ENCODE peak calls at places on chromosome 22, in seven cellular contexts. H is GM06990, M is spleen, C is left ventricle myocardium inferior, K is lower leg skin, G is GM20000, O is progenitor cell of endocrine pancreas. A is an unnamed sample.

GRCh38 chr22:31752096-31752847 is 1.5 kb upstream of the DEPDC5 start:
- DNase-seq in H (no peak), G (no peak), O (no peak), C (no peak), K (no peak), M (no peak), A (no peak)

GRCh38 chr22:23192558-23192957 is 12.2 kb downstream of the BCR start:
- DNase-seq in H (no peak), G (no peak), M (no peak), O (no peak), C (no peak), K (no peak), A (no peak)

GRCh38 chr22:17774206-17774927 is at the start of gene BID:
- DNase-seq in K (no peak), M (peak), O (peak), C (peak), G (peak), H (peak), A (peak)

GRCh38 chr22:44331881-44332714 is 19.3 kb upstream of the SHISAL1 start:
- DNase-seq in K (no peak), M (no peak), O (no peak), C (peak), G (no peak), H (no peak), A (no peak)

GRCh38 chr22:16776088-16776487 is 49.1 kb downstream of the XKR3 start:
- DNase-seq in H (no peak), O (no peak), G (no peak), K (no peak), M (no peak), C (no peak), A (no peak)

GRCh38 chr22:45242778-45243191 is 2.1 kb upstream of the KIAA0930 start:
- DNase-seq in G (no peak), K (no peak), C (no peak), O (no peak), H (no peak), M (no peak), A (no peak)

GRCh38 chr22:28441720-28442263 is 237.8 kb downstream of the TTC28 start:
- DNase-seq in H (no peak), G (peak), O (no peak), M (no peak), C (no peak), K (no peak), A (no peak)

GRCh38 chr22:23161029-23161428 is 15.8 kb downstream of the RAB36 start:
- DNase-seq in K (no peak), M (peak), G (no peak), H (no peak), C (no peak), O (no peak), A (no peak)

GRCh38 chr22:22800716-22801115 is 86.9 kb upstream of the IGLL5 start:
- DNase-seq in C (no peak), G (no peak), H (no peak), K (peak), M (no peak), O (no peak), A (no peak)

GRCh38 chr22:50246242-50247175 is 1.7 kb upstream of the TUBGCP6 start:
- DNase-seq in G (no peak), K (no peak), H (no peak), M (no peak), O (no peak), C (no peak), A (no peak)
- TF ChIP-seq CTCF in G (no peak), K (no peak), H (no peak), M (no peak), O (peak), C (no peak), A (peak)

DNA sequence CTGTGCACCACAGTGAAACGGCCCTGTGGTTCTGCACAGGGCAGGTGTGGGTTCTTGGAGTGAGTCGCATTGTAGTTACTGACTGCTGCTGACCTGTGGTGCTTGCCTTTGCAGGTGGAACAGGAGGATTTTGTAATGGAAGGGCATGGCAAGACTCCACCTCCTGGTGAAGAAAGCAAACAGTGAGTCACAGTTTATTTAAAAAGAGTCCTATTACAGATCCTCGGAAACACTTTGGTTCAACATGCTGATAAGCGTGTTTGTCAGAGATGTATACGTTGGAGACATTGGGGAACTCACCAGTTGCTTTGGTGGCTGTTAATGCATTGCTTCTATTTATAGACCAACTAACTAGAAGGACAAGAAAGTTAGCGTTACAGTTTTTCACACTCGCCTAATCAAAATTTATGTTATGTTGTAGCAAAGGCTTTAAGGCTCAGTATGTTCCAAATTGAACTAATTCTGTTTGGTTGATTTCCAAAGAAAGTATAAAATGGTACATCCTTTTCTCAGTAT is 21.7 kb upstream of the TNRC6B start:
- DNase-seq in K (no peak), G (no peak), H (no peak), O (no peak), M (no peak), C (no peak), A (no peak)
- TF ChIP-seq CTCF in K (no peak), G (no peak), H (no peak), O (peak), M (no peak), C (peak), A (no peak)

DNA sequence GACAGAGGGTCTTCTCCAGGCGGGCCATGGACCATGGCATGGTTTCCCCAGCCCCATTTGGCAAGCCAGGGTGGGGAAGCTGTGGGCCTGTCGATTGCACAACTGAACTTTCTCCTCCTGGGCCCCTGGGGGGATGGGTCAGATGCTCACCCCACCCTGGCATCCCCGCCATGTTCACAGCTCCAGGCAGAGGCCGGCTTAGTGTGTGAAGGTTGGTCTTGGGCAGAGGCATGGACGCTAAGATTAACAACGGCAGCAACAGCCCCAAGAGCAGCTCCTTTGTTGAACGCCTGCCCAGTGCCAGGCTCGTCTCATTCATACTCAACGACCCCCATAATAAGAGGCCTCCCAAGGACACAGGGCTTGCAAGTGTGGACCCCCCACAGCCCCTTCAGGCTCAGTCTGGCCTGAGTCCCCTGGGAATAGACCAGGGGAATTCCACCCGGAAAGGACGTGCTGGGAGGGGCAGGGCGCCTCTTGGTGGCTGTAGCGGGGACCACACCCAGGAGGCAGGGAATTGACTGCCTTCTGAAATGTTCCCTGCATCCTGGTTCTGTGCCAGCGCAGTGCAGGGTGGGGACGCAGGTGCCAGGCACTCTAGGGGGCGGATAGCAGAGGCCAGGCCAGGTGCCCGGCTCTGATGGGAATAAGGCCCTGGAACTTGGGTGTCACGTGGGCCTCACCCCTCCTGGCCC is 8.3 kb downstream of the TSPO start:
- DNase-seq in M (peak), C (no peak), O (no peak), K (no peak), G (no peak), H (no peak), A (no peak)
- TF ChIP-seq CTCF in M (peak), C (peak), O (peak), K (no peak), G (peak), H (peak), A (no peak)

DNA sequence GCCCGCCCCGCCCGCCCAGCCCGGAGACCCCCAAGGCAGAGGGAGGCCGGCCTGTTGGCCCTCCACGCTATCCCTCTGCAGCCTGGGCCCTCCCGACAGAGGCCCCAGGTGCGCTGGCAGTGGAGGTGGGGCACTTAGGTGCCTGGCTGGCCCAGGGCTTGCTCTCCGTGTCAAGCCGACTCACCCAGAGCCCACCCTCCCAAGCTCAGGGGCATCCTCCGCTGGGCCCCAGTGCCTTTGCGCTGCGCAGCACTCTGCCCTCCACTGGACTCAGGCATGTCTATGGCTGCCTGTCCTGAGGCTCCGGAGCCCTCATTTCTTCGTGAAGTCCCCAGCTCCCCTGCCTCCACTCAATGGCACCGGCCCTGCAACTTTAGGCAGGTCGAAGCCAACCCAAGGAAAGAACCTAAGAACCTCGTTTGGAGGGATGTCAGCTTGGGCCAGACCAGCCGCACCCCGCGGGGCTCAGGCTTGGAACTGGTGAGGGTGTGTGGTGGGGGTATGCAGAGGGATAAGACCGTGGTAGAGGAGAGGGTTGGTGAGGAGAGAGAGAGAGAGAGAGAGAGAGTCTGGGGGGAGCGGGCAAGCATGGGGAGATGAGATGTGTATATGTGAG is 6.1 kb downstream of the SMIM45 start:
- DNase-seq in M (no peak), G (no peak), H (peak), O (no peak), K (no peak), C (no peak), A (no peak)
- TF ChIP-seq CTCF in M (peak), G (no peak), H (no peak), O (peak), K (no peak), C (peak), A (peak)

GRCh38 chr22:19854778-19855503 is at the start of the genes GNB1L and RTL10:
- DNase-seq in O (peak), K (peak), H (peak), G (peak), M (peak), C (peak), A (peak)
- TF ChIP-seq CTCF in O (peak), K (no peak), H (no peak), G (no peak), M (no peak), C (peak), A (no peak)

GRCh38 chr22:41822289-41823057 is 10.4 kb upstream of the SREBF2 start:
- DNase-seq in C (no peak), M (no peak), H (peak), O (no peak), K (no peak), G (peak), A (no peak)
- TF ChIP-seq CTCF in C (peak), M (peak), H (peak), O (peak), K (no peak), G (peak), A (peak)

GRCh38 chr22:24247011-24247507 is 2.2 kb upstream of the GGT5 start:
- DNase-seq in H (no peak), C (no peak), M (peak), G (no peak), O (no peak), K (no peak), A (no peak)

GRCh38 chr22:24240381-24240780 is 4.5 kb downstream of the GGT5 start:
- DNase-seq in H (no peak), G (no peak), K (no peak), M (no peak), C (no peak), O (no peak), A (no peak)

GRCh38 chr22:24247564-24248344 is 2.9 kb upstream of the GGT5 start:
- DNase-seq in O (peak), K (peak), H (peak), G (peak), M (peak), C (peak), A (peak)

GRCh38 chr22:24244144-24244787 is 616 bp downstream of the GGT5 start:
- DNase-seq in H (no peak), G (no peak), O (no peak), M (peak), C (peak), K (no peak), A (no peak)
- TF ChIP-seq CTCF in H (no peak), G (no peak), O (no peak), M (no peak), C (no peak), K (no peak), A (no peak)

DNA sequence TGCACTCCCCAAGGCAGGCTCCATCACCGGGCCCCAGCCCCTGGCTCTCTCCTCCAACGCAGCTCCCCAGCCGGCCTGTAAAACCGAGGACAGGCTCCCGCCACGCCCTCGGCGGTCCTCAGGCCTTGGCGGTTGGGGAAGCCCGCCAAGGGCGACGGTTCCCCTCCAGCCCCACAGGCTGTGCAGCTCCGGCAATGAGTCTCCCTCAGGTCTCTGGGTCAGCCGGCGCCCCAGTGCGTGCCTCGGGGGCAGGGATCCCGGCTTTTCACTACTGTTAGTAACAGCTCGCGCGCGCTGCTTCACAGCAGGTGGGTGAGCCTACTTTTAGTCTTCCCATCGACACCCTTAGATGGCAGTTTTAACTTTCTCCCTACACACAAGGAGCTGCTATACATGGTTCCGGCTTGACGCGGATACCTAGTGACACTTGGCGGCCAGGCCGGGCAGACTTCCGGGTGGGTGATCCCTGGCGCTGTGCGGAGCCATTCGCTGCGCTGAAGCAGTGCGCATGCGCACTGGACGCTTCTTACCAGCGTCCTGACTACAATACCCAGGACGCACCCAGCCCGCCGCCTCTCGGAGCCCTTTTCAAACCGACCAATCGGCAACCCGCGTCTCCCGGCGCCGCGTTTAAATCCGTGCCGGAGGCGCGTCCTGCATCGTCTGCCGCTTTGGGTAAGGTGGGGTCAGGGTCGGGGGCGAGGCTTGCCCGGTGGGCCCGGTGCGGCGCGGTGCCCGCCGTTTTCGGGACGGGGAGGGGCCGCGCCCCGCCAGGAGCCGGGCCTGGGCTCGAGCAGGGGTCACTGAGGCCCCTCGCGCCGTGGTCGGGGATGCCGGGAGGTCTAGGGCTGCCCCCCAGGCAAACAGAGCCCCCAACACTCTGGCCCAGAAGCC is at the start of gene GTSE1:
- DNase-seq in K (peak), G (peak), H (peak), M (peak), C (peak), O (peak), A (peak)
- TF ChIP-seq CTCF in K (no peak), G (no peak), H (peak), M (peak), C (peak), O (no peak), A (no peak)

GRCh38 chr22:42522546-42522945 is 3.0 kb upstream of the RRP7A start:
- DNase-seq in O (no peak), M (no peak), G (no peak), K (no peak), H (no peak), C (no peak), A (no peak)

GRCh38 chr22:42519544-42520237 is at the start of gene RRP7A:
- DNase-seq in K (no peak), C (peak), M (peak), O (peak), G (peak), H (peak), A (peak)

GRCh38 chr22:42515896-42516295 is 3.7 kb downstream of the RRP7A start:
- DNase-seq in M (no peak), C (no peak), G (no peak), H (no peak), O (no peak), K (no peak), A (no peak)

GRCh38 chr22:42520663-42521546 is 1.3 kb upstream of the RRP7A start:
- DNase-seq in H (no peak), G (no peak), K (no peak), C (no peak), M (no peak), O (no peak), A (no peak)
- TF ChIP-seq CTCF in H (no peak), G (no peak), K (no peak), C (no peak), M (no peak), O (no peak), A (no peak)

DNA sequence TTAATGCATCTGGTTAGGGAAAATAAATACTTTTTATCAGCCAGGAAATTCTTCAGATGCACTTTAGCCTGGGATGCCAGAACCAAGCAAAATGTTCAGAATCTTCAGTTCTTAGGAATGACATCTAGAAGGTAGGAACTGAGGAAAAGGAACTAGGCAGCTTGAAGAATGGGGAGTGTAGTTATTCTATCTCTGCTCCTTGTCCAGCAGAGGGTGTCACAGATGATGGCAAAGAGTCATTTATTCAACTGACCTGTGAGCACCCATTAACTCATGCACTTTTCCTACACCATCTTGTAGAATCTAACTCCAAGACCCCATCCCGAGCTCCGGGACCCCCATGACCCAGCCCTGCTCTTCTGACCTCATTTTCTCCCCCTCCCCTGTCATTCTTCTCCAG is 122.1 kb upstream of the ISX start:
- DNase-seq in C (no peak), G (no peak), H (no peak), O (no peak), K (no peak), M (no peak), A (no peak)
- TF ChIP-seq CTCF in C (no peak), G (no peak), H (peak), O (no peak), K (no peak), M (no peak), A (no peak)

A was measured in mesothelial cell of epicardium.